ENCODE peak calls at places on chromosomes 16 and 17, in five cellular contexts. One of them, this sample, is unnamed.

GRCh38 chr17:78134899-78135385 is 4.4 kb downstream of the TMC8 start:
- DNase-seq in A549: no peak
- DNase-seq in adrenal gland: no peak
- DNase-seq in body of pancreas: no peak
- DNase-seq in NB4: no peak
- DNase-seq in this sample: no peak

GRCh38 chr16:86956437-86956836 is 360.8 kb downstream of the C16orf95 start:
- DNase-seq in A549: no peak
- DNase-seq in adrenal gland: no peak
- DNase-seq in body of pancreas: no peak
- DNase-seq in NB4: peak
- DNase-seq in this sample: no peak

GRCh38 chr16:88084881-88085280 is 133.6 kb downstream of the BANP start:
- DNase-seq in body of pancreas: no peak
- DNase-seq in NB4: no peak
- DNase-seq in adrenal gland: no peak
- DNase-seq in A549: no peak
- DNase-seq in this sample: no peak

GRCh38 chr16:46789075-46789474 is 40.9 kb upstream of the MYLK3 start:
- DNase-seq in NB4: peak
- DNase-seq in adrenal gland: no peak
- DNase-seq in body of pancreas: no peak
- DNase-seq in A549: no peak
- DNase-seq in this sample: no peak

GRCh38 chr16:85204242-85205010 is 92.2 kb upstream of the CIBAR2 start:
- DNase-seq in A549: no peak
- DNase-seq in adrenal gland: no peak
- DNase-seq in NB4: no peak
- DNase-seq in body of pancreas: no peak
- DNase-seq in this sample: no peak

GRCh38 chr17:70655179-70655578 is 485.8 kb downstream of the KCNJ2 start:
- DNase-seq in A549: no peak
- DNase-seq in body of pancreas: no peak
- DNase-seq in adrenal gland: no peak
- DNase-seq in NB4: no peak
- DNase-seq in this sample: no peak

GRCh38 chr17:79529661-79530081 is 81.2 kb downstream of the RBFOX3 start:
- DNase-seq in adrenal gland: no peak
- DNase-seq in body of pancreas: no peak
- DNase-seq in A549: no peak
- DNase-seq in NB4: no peak
- DNase-seq in this sample: no peak

GRCh38 chr17:64411999-64412771 is 21.5 kb upstream of the PECAM1 start:
- DNase-seq in adrenal gland: no peak
- DNase-seq in NB4: peak
- DNase-seq in A549: no peak
- DNase-seq in body of pancreas: peak
- DNase-seq in this sample: peak

GRCh38 chr17:67570797-67571196 is 146.9 kb upstream of the NOL11 start:
- DNase-seq in adrenal gland: no peak
- DNase-seq in NB4: no peak
- DNase-seq in A549: no peak
- DNase-seq in body of pancreas: no peak
- DNase-seq in this sample: no peak

GRCh38 chr16:63614421-63614820 is 1507.4 kb downstream of the CDH11 start:
- DNase-seq in adrenal gland: no peak
- DNase-seq in body of pancreas: no peak
- DNase-seq in A549: no peak
- DNase-seq in NB4: no peak
- DNase-seq in this sample: no peak

DNA sequence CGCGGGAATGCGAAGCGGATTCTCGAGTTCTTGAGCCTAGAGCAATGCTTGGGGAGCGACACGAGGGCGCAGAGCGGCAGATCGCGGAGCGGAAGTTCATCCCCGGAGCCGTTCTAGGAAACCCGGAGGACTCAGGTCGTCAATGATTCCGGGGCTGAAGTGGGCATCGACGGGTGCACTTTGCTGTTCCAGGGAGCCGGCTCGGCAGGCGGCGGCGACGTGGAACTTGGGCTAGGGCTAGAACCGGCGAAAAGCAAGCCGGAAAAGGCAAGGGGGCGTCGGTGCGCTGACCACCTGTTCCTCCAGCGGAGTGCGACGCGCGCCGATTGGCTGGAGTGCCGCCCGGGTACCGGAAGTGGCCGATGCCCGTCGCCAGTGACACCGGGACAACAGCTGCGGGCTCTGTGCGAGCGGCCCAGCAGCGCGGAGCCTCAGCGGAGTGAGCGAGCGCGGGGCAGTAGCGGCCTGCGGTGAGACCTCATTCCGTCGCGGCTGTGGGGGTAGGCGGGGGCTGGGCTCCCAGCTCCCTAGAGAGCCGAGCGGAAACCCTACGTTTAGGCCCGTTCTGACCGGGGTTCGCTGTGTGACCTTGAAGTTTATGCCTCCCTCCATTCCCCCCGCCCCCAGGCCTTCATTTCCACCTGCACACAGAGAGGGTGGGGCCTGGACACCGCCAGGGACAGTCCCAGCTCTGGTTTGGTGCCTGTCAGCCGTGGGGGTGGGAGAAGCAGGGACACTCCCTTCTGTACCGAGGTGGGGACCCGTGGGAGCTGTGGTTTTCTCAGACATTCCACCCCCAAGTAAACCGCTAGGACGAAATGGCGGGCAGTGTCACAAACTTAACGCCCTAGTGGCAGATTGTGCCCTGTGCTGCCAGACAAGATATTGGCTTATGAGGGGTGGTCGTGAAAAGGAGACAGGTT is at the start of gene ZFP3:
- DNase-seq in adrenal gland: peak
- DNase-seq in A549: peak
- DNase-seq in NB4: peak
- DNase-seq in body of pancreas: peak
- DNase-seq in this sample: peak
- TF ChIP-seq POLR2A in adrenal gland: peak
- TF ChIP-seq POLR2A in A549: peak
- TF ChIP-seq POLR2A in NB4: no peak
- TF ChIP-seq POLR2A in body of pancreas: peak
- TF ChIP-seq POLR2A in this sample: no peak

GRCh38 chr17:40327244-40327666 is 18.3 kb downstream of the RARA start:
- DNase-seq in A549: no peak
- DNase-seq in adrenal gland: no peak
- DNase-seq in body of pancreas: no peak
- DNase-seq in NB4: no peak
- DNase-seq in this sample: no peak

GRCh38 chr17:40326832-40327199 is 17.8 kb downstream of the RARA start:
- DNase-seq in body of pancreas: no peak
- DNase-seq in adrenal gland: no peak
- DNase-seq in NB4: no peak
- DNase-seq in A549: no peak
- DNase-seq in this sample: peak

GRCh38 chr17:40325156-40326013 is 16.4 kb downstream of the RARA start:
- DNase-seq in A549: no peak
- DNase-seq in adrenal gland: no peak
- DNase-seq in NB4: no peak
- DNase-seq in body of pancreas: no peak
- DNase-seq in this sample: no peak

GRCh38 chr17:40327735-40328385 is 18.9 kb downstream of the RARA start:
- DNase-seq in body of pancreas: peak
- DNase-seq in adrenal gland: no peak
- DNase-seq in A549: no peak
- DNase-seq in NB4: no peak
- DNase-seq in this sample: no peak

DNA sequence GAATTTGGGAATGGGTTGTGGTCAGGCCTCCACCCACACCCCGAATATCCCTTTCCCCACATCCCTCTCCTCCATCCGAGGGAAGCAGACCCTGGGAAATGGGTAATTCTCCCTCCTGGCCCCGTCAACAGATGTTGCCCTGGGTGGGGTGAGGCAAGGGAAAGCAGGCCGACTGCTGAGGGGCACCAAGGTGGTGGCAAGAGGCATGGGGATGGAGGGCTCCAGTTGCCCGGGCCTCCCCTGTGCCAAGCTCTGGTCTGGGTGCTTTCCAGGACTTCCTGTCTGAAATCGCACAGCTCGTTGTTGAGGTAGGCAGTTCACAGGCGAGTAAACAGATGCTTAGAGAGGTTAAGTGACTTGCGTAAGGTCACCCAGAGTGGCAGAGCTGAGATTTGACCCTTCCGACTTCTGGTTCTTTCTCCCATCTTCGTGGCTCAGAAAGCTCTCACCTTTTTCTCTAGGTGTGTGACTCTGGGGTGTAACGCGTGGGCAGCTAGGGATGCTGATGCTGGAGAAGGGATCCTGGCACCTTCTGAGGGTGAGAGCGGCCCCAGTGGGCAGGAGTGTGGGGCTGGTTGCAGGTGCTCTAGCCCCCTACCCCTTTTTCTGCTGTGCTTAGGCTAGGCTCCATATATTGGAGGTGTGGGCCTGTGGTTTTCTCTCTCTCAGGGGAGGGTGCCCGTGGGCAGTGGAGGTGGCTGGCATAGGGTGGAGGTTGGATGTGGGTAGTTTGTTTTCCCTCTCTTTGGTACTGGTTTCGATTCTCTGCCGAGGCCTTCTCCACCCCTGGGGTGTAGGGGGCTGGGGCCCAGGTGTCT is 17.2 kb downstream of the RARA start:
- DNase-seq in A549: no peak
- DNase-seq in adrenal gland: peak
- DNase-seq in body of pancreas: peak
- DNase-seq in NB4: no peak
- DNase-seq in this sample: no peak
- H3K4me3 ChIP-seq in A549: no peak
- H3K4me3 ChIP-seq in adrenal gland: no peak
- H3K4me3 ChIP-seq in body of pancreas: no peak
- H3K4me3 ChIP-seq in NB4: no peak
- H3K4me3 ChIP-seq in this sample: no peak

GRCh38 chr17:82157046-82158035 is 55.3 kb downstream of the CCDC57 start:
- DNase-seq in adrenal gland: no peak
- DNase-seq in body of pancreas: no peak
- DNase-seq in NB4: no peak
- DNase-seq in A549: no peak
- DNase-seq in this sample: no peak
- TF ChIP-seq POLR2A in adrenal gland: no peak
- TF ChIP-seq POLR2A in body of pancreas: no peak
- TF ChIP-seq POLR2A in NB4: no peak
- TF ChIP-seq POLR2A in A549: no peak
- TF ChIP-seq POLR2A in this sample: no peak

DNA sequence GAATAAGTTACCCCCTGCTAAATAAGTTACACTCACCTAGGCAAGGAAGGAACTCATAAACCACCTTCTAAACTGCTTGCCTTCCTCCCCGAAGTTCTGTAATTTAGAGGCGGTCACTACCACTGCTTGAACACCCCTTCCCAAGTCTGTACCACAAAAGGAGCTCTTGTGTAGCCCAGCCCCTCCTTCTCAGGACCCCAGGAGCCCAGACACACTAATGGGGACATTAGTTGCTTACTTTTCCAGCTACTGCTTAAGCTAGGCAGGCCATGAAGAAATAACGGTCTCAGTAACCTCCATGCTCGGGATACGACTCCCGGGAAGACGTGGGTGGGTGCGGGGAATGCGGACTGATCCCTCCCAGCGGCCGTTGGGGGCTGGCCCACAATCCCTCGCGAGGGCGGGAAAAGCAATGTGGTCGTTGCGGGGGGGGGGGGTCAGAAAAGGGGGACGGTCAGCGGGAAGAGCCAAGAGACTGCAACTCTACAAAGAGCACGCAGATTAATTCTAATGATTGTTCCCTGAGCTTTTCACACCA is at the start of gene TEX14:
- DNase-seq in NB4: peak
- DNase-seq in A549: no peak
- DNase-seq in adrenal gland: peak
- DNase-seq in body of pancreas: no peak
- DNase-seq in this sample: peak
- H3K4me3 ChIP-seq in NB4: peak
- H3K4me3 ChIP-seq in A549: peak
- H3K4me3 ChIP-seq in adrenal gland: peak
- H3K4me3 ChIP-seq in body of pancreas: peak
- H3K4me3 ChIP-seq in this sample: peak

DNA sequence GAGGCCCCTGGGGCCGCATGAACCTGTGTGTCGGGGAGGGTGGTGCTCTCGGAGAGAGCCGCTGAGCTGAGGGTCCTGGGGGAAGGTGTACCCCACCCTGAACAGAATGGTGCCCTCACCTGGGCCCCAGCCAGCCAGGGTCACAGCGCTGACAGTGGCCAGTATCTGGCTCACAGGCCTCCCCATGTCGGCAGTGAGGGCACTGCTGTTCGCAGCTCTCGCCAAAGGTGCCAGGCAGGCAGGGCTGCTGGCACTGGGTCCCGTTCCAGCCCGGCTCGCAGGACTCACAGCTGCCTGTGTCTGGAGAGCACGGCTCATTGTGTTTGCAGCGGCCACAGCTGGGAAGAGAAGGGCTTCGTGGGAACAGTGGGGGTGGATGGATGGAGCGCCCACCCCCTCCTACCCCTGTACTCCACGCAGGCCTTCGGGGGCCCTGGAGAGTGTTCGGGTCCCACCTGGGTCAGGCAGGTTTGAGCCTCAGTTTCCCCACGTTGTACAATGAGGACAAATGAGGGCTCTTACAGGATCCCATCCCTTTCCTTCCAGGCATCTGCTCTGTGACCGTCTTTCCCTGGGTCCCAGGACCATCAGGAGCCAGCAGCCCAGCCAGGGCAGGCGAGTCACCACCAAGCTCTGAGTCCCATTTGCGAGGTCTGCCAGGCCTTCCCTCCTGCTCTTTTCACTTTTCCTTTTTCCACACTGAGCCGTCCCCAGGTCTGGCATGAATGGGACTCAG is 5.0 kb downstream of the SCARF1 start:
- DNase-seq in A549: no peak
- DNase-seq in NB4: no peak
- DNase-seq in body of pancreas: peak
- DNase-seq in adrenal gland: no peak
- DNase-seq in this sample: no peak
- TF ChIP-seq POLR2A in A549: no peak
- TF ChIP-seq POLR2A in NB4: no peak
- TF ChIP-seq POLR2A in body of pancreas: no peak
- TF ChIP-seq POLR2A in adrenal gland: no peak
- TF ChIP-seq POLR2A in this sample: no peak

DNA sequence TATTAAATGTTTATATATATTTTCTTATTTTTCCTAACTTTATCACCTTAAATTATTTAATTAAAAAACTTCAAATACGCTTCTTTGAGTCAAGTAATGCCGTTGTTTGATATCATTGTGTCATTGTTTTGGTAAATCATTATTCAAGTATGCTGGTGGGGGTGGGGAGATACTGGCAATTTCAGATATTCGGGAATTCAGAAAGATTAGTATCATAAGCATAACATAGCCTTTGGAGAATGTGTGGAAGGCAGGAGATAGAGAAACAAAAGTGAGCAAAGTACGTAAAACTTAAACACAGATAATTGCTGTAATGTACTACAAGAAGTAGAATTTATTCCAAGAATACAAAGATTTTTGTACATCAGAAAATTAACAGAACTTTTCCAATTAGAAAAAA is 49.8 kb downstream of the TANC2 start:
- DNase-seq in body of pancreas: no peak
- DNase-seq in NB4: no peak
- DNase-seq in adrenal gland: no peak
- DNase-seq in A549: no peak
- DNase-seq in this sample: no peak
- H3K4me3 ChIP-seq in body of pancreas: no peak
- H3K4me3 ChIP-seq in NB4: no peak
- H3K4me3 ChIP-seq in adrenal gland: no peak
- H3K4me3 ChIP-seq in A549: no peak
- H3K4me3 ChIP-seq in this sample: no peak